ENCODE peak calls at places on chromosomes 6 and 20, in nine cellular contexts. E, H, P, R, W, K, C, Z and I are unnamed samples.

GRCh38 chr6:16982827-16983226 is 119.0 kb upstream of the STMND1 start:
- DNase-seq in E (no peak), R (peak), W (peak), H (no peak), C (peak), K (no peak), Z (no peak), P (no peak), I (no peak)

GRCh38 chr20:53608456-53609413 is 15.1 kb upstream of the ZNF217 start:
- DNase-seq in H (no peak), W (no peak), P (no peak), Z (no peak), E (no peak), C (no peak), R (no peak), K (peak), I (no peak)

GRCh38 chr6:163179721-163180120 is 234.8 kb upstream of the QKI start:
- DNase-seq in R (no peak), P (no peak), H (no peak), W (no peak), E (no peak), Z (no peak), K (no peak), C (no peak), I (no peak)

GRCh38 chr6:159754959-159755914 is 6.6 kb upstream of the ACAT2 start:
- DNase-seq in K (no peak), W (no peak), R (peak), Z (no peak), C (no peak), P (no peak), H (no peak), E (no peak), I (no peak)

GRCh38 chr20:4135385-4136077 is 120.2 kb upstream of the RNF24 start:
- DNase-seq in K (peak), C (peak), P (peak), R (peak), Z (no peak), H (peak), W (peak), E (peak), I (no peak)

GRCh38 chr20:19347943-19348456 is 135.6 kb downstream of the SLC24A3 start:
- DNase-seq in R (no peak), W (no peak), H (no peak), K (no peak), C (no peak), E (no peak), P (no peak), Z (no peak), I (no peak)

GRCh38 chr20:10639051-10639761 is 34.6 kb downstream of the JAG1 start:
- DNase-seq in H (no peak), W (no peak), K (no peak), C (peak), R (peak), Z (no peak), P (no peak), E (no peak), I (peak)

GRCh38 chr6:12472601-12473038 is 182.5 kb downstream of the EDN1 start:
- DNase-seq in H (no peak), C (peak), P (no peak), R (peak), E (peak), K (no peak), Z (no peak), W (peak), I (no peak)

GRCh38 chr6:66496659-66497058 is 789.6 kb upstream of the EYS start:
- DNase-seq in P (peak), C (no peak), Z (peak), K (no peak), H (no peak), R (peak), W (no peak), E (peak), I (peak)

GRCh38 chr6:116369540-116370327 is 1.0 kb upstream of the DSE start:
- DNase-seq in W (no peak), H (no peak), Z (peak), K (no peak), R (no peak), C (no peak), E (no peak), P (no peak), I (no peak)

GRCh38 chr20:2146080-2146867 is 44.6 kb downstream of the STK35 start:
- DNase-seq in Z (no peak), E (no peak), W (no peak), K (no peak), P (no peak), H (no peak), R (no peak), C (no peak), I (no peak)

GRCh38 chr6:21836772-21837460 is 243.4 kb downstream of the SOX4 start:
- DNase-seq in H (no peak), W (no peak), C (no peak), K (no peak), R (no peak), Z (no peak), P (no peak), E (no peak), I (no peak)

GRCh38 chr6:150316936-150317335 is 51.9 kb upstream of the IYD start:
- DNase-seq in K (no peak), W (no peak), E (no peak), C (no peak), H (no peak), R (no peak), P (no peak), Z (no peak), I (no peak)

GRCh38 chr20:57156050-57156770 is 110.2 kb downstream of the BMP7 start:
- DNase-seq in P (no peak), H (no peak), Z (no peak), C (no peak), E (no peak), W (no peak), K (no peak), R (no peak), I (no peak)
- H3K9ac ChIP-seq in P (no peak), H (no peak), Z (no peak), C (no peak), E (no peak), W (no peak), K (no peak), R (no peak), I (no peak)

GRCh38 chr6:39415482-39415881 is 93.0 kb upstream of the KCNK16 start:
- DNase-seq in E (no peak), C (no peak), Z (no peak), R (no peak), K (no peak), P (no peak), W (no peak), H (no peak), I (no peak)

GRCh38 chr6:39416728-39417127 is 94.2 kb upstream of the KCNK16 start:
- DNase-seq in E (no peak), H (no peak), K (no peak), R (no peak), C (peak), W (peak), P (peak), Z (no peak), I (no peak)

GRCh38 chr6:39419607-39420006 is 97.1 kb upstream of the KCNK16 start:
- DNase-seq in C (no peak), K (no peak), E (no peak), Z (no peak), H (no peak), R (no peak), P (no peak), W (no peak), I (no peak)

GRCh38 chr6:39416026-39416425 is 93.5 kb upstream of the KCNK16 start:
- DNase-seq in W (no peak), R (no peak), P (no peak), C (no peak), E (no peak), K (no peak), Z (no peak), H (no peak), I (peak)

DNA sequence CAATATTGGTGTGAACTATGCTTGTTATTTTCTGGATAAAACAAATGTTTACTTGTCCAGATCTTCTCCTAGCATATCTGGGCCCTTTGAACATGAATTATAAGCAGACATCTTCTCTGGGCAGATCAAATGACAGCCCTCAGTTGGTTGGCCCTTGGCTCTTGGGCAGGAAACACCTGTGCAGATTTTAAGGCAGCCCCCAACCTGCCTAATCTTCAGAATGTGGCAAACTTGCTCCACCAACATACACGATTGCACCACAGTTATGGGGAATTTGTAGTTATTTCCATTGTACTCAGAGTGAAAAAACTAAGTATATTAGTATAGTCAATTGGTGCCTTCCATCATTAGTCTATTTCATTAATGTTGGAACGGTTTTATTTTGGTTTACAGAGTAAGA is 94.9 kb upstream of the KCNK16 start:
- DNase-seq in H (no peak), R (no peak), Z (no peak), K (no peak), W (no peak), C (no peak), E (no peak), P (no peak), I (no peak)
- H3K9ac ChIP-seq in H (no peak), R (no peak), Z (no peak), K (no peak), W (no peak), C (no peak), E (no peak), P (no peak), I (no peak)

GRCh38 chr6:144064831-144065668 is 30.3 kb downstream of the SF3B5 start:
- DNase-seq in P (no peak), C (no peak), E (no peak), Z (peak), R (peak), H (no peak), W (no peak), K (peak), I (peak)
- H3K9ac ChIP-seq in P (no peak), C (no peak), E (no peak), Z (peak), R (no peak), H (peak), W (peak), K (peak), I (no peak)

DNA sequence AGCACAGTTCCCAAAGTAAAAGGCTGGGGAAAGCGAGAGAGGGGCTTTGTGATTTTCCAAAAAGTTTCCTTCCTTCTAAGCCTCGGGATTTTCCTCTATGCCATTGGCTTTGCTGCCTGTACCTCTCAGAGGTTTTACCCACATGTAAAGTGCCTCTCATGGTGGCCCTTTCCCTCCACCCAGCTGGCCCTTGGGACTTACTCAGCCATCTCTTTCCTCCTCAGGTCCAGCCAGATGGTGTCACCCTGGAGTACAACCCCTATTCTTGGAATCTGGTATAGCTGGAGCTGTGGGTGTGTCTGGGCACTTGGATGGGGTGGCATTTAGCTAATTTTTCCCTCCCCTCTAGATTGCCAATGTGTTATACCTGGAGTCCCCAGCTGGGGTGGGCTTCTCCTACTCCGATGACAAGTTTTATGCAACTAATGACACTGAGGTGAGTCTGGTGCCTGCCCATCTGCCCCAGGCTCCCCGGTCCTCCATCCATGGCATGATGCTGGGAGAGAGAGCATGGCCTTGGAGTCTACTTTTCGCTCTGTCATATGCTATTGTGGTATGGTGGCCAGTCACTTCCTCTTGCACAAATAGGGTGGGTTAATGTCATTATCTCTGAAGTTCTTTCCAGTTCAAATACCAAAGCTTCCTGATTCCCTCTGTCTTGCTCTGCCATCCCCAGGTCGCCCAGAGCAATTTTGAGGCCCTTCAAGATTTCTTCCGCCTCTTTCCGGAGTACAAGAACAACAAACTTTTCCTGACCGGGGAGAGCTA is 1.1 kb downstream of the CTSA start:
- DNase-seq in K (peak), H (no peak), R (peak), W (no peak), Z (no peak), P (no peak), E (peak), C (peak), I (peak)
- H3K9ac ChIP-seq in K (peak), H (peak), R (peak), W (peak), Z (peak), P (peak), E (peak), C (peak), I (no peak)

GRCh38 chr6:153103256-153103655 is 27.8 kb downstream of the RGS17 start:
- DNase-seq in E (no peak), P (no peak), W (no peak), R (no peak), C (no peak), K (no peak), Z (no peak), H (no peak), I (no peak)
- H3K9ac ChIP-seq in E (no peak), P (no peak), W (no peak), R (no peak), C (no peak), K (no peak), Z (no peak), H (no peak), I (no peak)

DNA sequence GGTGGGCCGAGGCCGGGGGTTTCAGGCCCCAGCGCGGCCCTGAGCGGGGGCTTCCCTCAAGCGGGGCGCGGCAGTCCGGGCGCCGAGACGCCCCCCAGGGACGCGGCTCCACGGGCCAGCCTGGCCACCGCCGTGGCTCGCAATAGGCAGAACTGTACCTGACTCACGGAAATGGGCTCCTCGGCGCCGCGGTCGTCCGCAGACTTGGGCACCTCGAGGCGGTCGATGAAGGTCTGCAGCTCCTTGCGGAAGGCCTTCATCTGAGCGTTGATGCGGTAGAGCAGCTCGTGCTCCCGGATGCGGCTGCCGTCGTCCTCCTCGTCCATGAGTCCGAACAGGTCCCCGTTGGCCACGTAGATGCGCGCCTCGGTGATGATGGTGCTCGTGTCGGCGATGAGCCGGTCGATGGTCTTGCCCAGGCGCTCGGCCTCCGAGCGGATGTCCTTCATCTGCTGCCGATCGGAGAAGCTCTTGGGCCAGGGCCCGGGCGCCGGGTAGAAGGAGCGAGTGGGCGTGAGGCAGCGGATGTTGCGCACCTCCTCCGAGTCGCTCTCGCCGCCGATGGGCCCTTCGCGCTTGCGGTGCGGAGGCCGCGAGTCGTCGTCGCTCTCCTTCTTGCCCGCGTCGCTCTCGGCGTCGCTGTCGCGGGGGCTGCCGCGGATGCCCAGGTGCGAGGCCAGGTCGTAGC is 16.1 kb upstream of the KIAA0408 start:
- DNase-seq in K (no peak), W (no peak), R (no peak), E (no peak), P (no peak), H (no peak), Z (no peak), C (no peak), I (no peak)
- H3K9ac ChIP-seq in K (no peak), W (no peak), R (no peak), E (no peak), P (no peak), H (no peak), Z (no peak), C (no peak), I (no peak)